ENCODE peak calls at places on chromosomes 5 and 9, in four cellular contexts. W is effector memory CD4-positive, alpha-beta T cell; A is vagina; L is HCT116. E is an unnamed sample.
A peak's percentile ranks its signal among the peaks of the same experiment; 100 is the strongest.

GRCh38 chr5:178207183-178207916 is 3.0 kb downstream of the HNRNPAB start:
- DNase-seq in A (no peak), L (no peak), W (no peak), E (no peak)

GRCh38 chr9:93658184-93658925 is 82.0 kb downstream of the PHF2 start:
- DNase-seq in A (no peak), W (no peak), L (no peak), E (no peak)

GRCh38 chr5:58828145-58828544 is 245.3 kb downstream of the RAB3C start:
- DNase-seq in W (no peak), L (no peak), A (no peak), E (no peak)

GRCh38 chr9:72691671-72692070 is 170.3 kb downstream of the TMC1 start:
- DNase-seq in A (no peak), L (no peak), W (no peak), E (no peak)

GRCh38 chr9:124511426-124511840 is 4.2 kb upstream of the NR5A1 start:
- DNase-seq in W (no peak), A (no peak), L (no peak), E (no peak)

GRCh38 chr9:129071526-129072131 is 9.3 kb upstream of the DOLPP1 start:
- DNase-seq in A (no peak), L (no peak), W (peak; percentile 16), E (no peak)

GRCh38 chr5:68710514-68710913 is 383.3 kb upstream of the SLC30A5 start:
- DNase-seq in A (no peak), L (no peak), W (no peak), E (no peak)

GRCh38 chr5:149646564-149646963 is 65.3 kb downstream of the ARHGEF37 start:
- DNase-seq in A (no peak), L (no peak), W (no peak), E (no peak)

GRCh38 chr5:61767231-61768080 is 435.4 kb downstream of the ZSWIM6 start:
- DNase-seq in L (no peak), W (no peak), A (no peak), E (no peak)

GRCh38 chr9:84141762-84142370 is 161.3 kb downstream of the RMI1 start:
- DNase-seq in L (no peak), A (no peak), W (no peak), E (no peak)

GRCh38 chr9:128124873-128125574 is 2.5 kb downstream of the PTGES2 start:
- DNase-seq in W (peak; percentile 26), A (no peak), L (peak; percentile 46), E (peak; percentile 65)

GRCh38 chr5:37722236-37723146 is 117.3 kb downstream of the GDNF start:
- DNase-seq in A (no peak), W (no peak), L (peak; percentile 40), E (peak; percentile 64)

GRCh38 chr5:20972419-20972925 is 984.5 kb upstream of the CDH18 start:
- DNase-seq in W (no peak), L (no peak), A (no peak), E (no peak)

GRCh38 chr5:141872496-141873356 is 5.5 kb downstream of the PCDH1 start:
- DNase-seq in A (no peak), W (no peak), L (no peak), E (no peak)

GRCh38 chr5:81590498-81591384 is 160.2 kb downstream of the SSBP2 start:
- DNase-seq in A (no peak), W (no peak), L (no peak), E (no peak)

GRCh38 chr5:175707751-175708375 is 50.0 kb downstream of the HRH2 start:
- DNase-seq in W (no peak), A (no peak), L (no peak), E (no peak)

GRCh38 chr5:66554884-66555283 is 41.3 kb upstream of the MAST4 start:
- DNase-seq in A (no peak), L (no peak), W (no peak), E (no peak)

GRCh38 chr5:151092750-151093149 is 11.9 kb upstream of the TNIP1 start:
- DNase-seq in W (no peak), L (no peak), A (no peak), E (peak; percentile 95)

GRCh38 chr5:118224546-118224945 is 763.8 kb downstream of the DTWD2 start:
- DNase-seq in W (no peak), A (no peak), L (no peak), E (no peak)

GRCh38 chr5:126814721-126815404 is 37.9 kb downstream of the LMNB1 start:
- DNase-seq in L (no peak), W (no peak), A (no peak), E (no peak)

GRCh38 chr9:68802525-68803015 is 97.5 kb downstream of the PIP5K1B start:
- DNase-seq in A (no peak), L (no peak), W (no peak), E (no peak)

GRCh38 chr9:35684921-35685320 is 4.8 kb downstream of the TPM2 start:
- DNase-seq in A (no peak), L (no peak), W (no peak), E (no peak)

GRCh38 chr9:68704804-68705635 is at the start of gene PIP5K1B:
- DNase-seq in A (no peak), L (no peak), W (no peak), E (peak; percentile 93)

GRCh38 chr9:36187414-36187813 is 3.3 kb upstream of the CLTA start:
- DNase-seq in A (no peak), L (no peak), W (no peak), E (no peak)

DNA sequence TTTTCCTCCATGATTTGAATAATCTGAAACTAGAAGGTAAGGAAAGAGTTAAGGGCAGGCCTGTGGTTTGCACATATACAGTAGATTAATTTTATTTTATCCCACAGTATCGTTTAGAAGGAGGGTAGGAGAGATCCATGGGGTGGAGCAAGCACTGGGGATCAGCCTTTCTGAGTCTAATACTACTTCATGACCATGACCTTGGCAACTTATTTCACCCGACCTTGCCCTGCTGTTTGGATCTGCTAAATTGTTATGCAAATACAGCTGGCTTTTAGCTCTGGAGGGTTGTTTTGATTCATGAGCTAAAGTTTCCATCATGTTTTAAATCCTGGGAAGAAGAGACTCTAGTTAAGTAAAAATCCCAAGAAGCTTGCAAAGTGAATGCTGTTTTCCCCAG is 864 bp upstream of the GRIN3A start:
- DNase-seq in W (no peak), A (no peak), L (no peak), E (no peak)
- H3K27me3 ChIP-seq in W (peaks cover 8% of the 10 kb centered on the region), A (no peaks in the 10 kb centered on the region), L (peaks cover 5% of the 10 kb centered on the region), E (peaks cover 43% of the 10 kb centered on the region)

DNA sequence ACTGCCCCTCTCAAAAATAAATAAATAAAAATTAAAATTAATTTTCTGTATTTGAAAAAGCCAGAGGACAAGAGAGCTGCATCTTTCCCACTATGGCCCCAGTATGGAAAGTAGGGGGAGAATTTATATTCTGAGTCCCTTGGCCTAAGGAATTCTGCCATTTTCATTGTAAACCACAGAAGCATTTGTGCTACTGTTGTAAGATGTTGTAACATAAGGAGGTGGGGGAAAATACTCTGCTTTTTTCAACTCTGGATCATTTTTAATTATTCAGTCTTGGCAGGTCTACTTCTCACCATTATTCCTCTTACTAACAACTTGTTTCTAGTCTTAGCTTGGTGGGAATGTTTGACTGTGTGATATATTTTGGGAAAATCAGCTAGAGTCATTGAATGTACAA is 52.3 kb upstream of the APC start:
- DNase-seq in A (no peak), L (no peak), W (no peak), E (no peak)
- H3K27me3 ChIP-seq in A (no peaks in the 10 kb centered on the region), L (no peaks in the 10 kb centered on the region), W (no peaks in the 10 kb centered on the region), E (no peaks in the 10 kb centered on the region)

GRCh38 chr5:173564106-173564505 is 52.3 kb downstream of the BOD1 start:
- DNase-seq in W (no peak), L (no peak), A (no peak), E (no peak)
- H3K27me3 ChIP-seq in W (no peaks in the 10 kb centered on the region), L (no peaks in the 10 kb centered on the region), A (no peaks in the 10 kb centered on the region), E (peaks cover 3% of the 10 kb centered on the region)

GRCh38 chr9:126225611-126226609 is 100.7 kb upstream of the MVB12B start:
- DNase-seq in W (no peak), L (no peak), A (peak; percentile 79), E (no peak)

GRCh38 chr9:126228779-126229444 is 97.7 kb upstream of the MVB12B start:
- DNase-seq in A (peak; percentile 91), W (peak; percentile 34), L (peak; percentile 53), E (peak; percentile 70)

GRCh38 chr9:126228111-126228778 is 98.4 kb upstream of the MVB12B start:
- DNase-seq in L (no peak), A (peak; percentile 94), W (no peak), E (no peak)

GRCh38 chr9:126229501-126229900 is 97.1 kb upstream of the MVB12B start:
- DNase-seq in A (peak; percentile 72), W (no peak), L (no peak), E (no peak)

GRCh38 chr9:126226991-126227937 is 99.4 kb upstream of the MVB12B start:
- DNase-seq in W (no peak), A (peak; percentile 90), L (no peak), E (no peak)
- H3K27me3 ChIP-seq in W (peaks cover 2% of the 10 kb centered on the region), A (peaks cover 7% of the 10 kb centered on the region), L (peaks cover 3% of the 10 kb centered on the region), E (peaks cover 9% of the 10 kb centered on the region)

DNA sequence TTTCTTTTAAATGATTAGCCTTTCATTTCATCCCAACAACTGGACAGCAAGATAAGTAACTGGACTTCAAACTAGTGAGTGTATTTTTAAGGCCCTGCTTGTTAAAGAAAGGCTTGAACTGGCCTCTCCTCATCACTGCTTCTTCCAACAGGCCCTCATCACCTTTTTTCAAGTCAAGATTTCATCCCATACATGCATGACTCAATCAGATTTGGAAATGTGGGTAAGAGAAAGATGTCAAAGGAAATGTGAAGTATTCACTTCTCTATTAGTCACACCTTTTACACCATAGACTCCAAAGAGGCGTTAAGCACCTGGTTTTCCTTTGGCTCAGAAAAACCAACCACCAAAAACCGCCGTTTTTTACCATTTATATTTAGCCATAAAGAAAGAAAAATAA is 4.9 kb downstream of the NR4A3 start:
- DNase-seq in A (no peak), W (no peak), L (no peak), E (no peak)
- H3K27me3 ChIP-seq in A (no peaks in the 10 kb centered on the region), W (peaks cover 50% of the 10 kb centered on the region), L (no peaks in the 10 kb centered on the region), E (peaks cover 70% of the 10 kb centered on the region)

GRCh38 chr9:134186471-134187109 is 22.2 kb upstream of the RNU6ATAC start:
- DNase-seq in A (no peak), W (no peak), L (no peak), E (no peak)
- H3K27me3 ChIP-seq in A (no peaks in the 10 kb centered on the region), W (no peaks in the 10 kb centered on the region), L (no peaks in the 10 kb centered on the region), E (no peaks in the 10 kb centered on the region)

DNA sequence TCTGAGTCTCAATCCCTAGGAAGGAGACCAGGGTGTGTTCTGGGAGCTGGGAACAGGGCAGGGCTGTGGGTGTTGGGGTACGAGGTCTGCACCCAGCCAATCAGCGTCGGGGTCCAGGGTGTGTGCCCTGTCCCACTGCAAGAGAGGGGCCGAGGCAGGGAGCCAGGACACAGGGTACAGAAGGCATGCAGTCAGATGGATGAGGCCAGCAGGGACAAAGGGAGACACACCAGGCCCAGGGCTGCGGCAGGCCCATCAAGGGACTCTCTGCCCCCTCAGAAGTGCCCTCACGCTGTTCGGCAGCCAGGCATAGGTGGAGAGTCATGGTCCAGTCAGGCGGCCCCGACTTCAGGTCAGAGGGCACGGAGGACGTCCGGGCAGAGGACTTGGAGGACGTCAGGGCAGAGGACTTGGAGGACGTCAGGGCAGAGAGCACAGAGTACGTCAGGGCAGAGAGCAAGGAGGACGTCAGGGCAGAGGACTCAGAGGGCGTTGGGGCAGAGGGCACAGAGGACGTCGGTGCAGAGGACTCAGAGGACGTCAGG is 28.8 kb upstream of the ADAMTS2 start:
- DNase-seq in W (no peak), A (no peak), L (no peak), E (no peak)
- H3K27me3 ChIP-seq in W (no peaks in the 10 kb centered on the region), A (no peaks in the 10 kb centered on the region), L (no peaks in the 10 kb centered on the region), E (no peaks in the 10 kb centered on the region)

GRCh38 chr5:43033845-43034590 is 6.1 kb downstream of the ANXA2R start:
- DNase-seq in W (no peak), L (no peak), A (no peak), E (no peak)
- H3K27me3 ChIP-seq in W (no peaks in the 10 kb centered on the region), L (no peaks in the 10 kb centered on the region), A (no peaks in the 10 kb centered on the region), E (no peaks in the 10 kb centered on the region)